ENCODE peak calls at places on chromosomes 13 and 19, in nine cellular contexts. K, L, G, E, O, M, P, B and X are unnamed samples. For H3K4me1 and H3K27me3, the result is how much of the 10 kb centered on the place peaks cover.

GRCh38 chr13:58744686-58745085 is 1113.1 kb downstream of the PCDH17 start:
- DNase-seq in K (no peak), L (no peak), G (no peak), E (no peak), O (no peak), M (no peak), P (no peak), B (no peak), X (no peak)

GRCh38 chr13:40589285-40590109 is 76.9 kb downstream of the FOXO1 start:
- DNase-seq in K (no peak), L (no peak), G (no peak), E (peak), O (peak), M (no peak), P (no peak), B (peak), X (peak)

GRCh38 chr13:96730676-96731075 is 263.6 kb downstream of the OXGR1 start:
- DNase-seq in K (no peak), L (no peak), G (no peak), E (no peak), O (no peak), M (no peak), P (no peak), B (no peak), X (no peak)

GRCh38 chr19:7679017-7679720 is 1.5 kb upstream of the TRAPPC5 start:
- DNase-seq in K (no peak), L (peak), G (no peak), E (no peak), O (no peak), M (peak), P (no peak), B (peak), X (no peak)

GRCh38 chr13:113649212-113649611 is 8.8 kb downstream of the ATP4B start:
- DNase-seq in K (peak), L (peak), G (no peak), E (no peak), O (no peak), M (no peak), P (no peak), B (no peak), X (peak)

GRCh38 chr13:83825676-83826075 is 56.6 kb downstream of the SLITRK1 start:
- DNase-seq in K (no peak), L (no peak), G (no peak), E (no peak), O (no peak), M (no peak), P (no peak), B (no peak), X (no peak)

GRCh38 chr19:8145969-8146368 is 3.4 kb downstream of the FBN3 start:
- DNase-seq in K (peak), L (no peak), G (no peak), E (no peak), O (no peak), M (no peak), P (no peak), B (no peak), X (no peak)

GRCh38 chr19:35318679-35319448 is 10.1 kb upstream of the CD22 start:
- DNase-seq in K (peak), L (peak), G (peak), E (peak), O (peak), M (no peak), P (peak), B (peak), X (peak)

GRCh38 chr13:44397766-44398223 is 24.2 kb downstream of the SERP2 start:
- DNase-seq in K (no peak), L (no peak), G (no peak), E (no peak), O (no peak), M (no peak), P (no peak), B (no peak), X (no peak)

GRCh38 chr19:29170554-29170953 is 42.4 kb downstream of the UQCRFS1 start:
- DNase-seq in K (no peak), L (no peak), G (no peak), E (no peak), O (no peak), M (no peak), P (no peak), B (no peak), X (no peak)

GRCh38 chr19:29666634-29667389 is 1.6 kb downstream of the PLEKHF1 start:
- DNase-seq in K (peak), L (peak), G (peak), E (peak), O (peak), M (no peak), P (no peak), B (peak), X (peak)

GRCh38 chr13:46803586-46803985 is 6.6 kb upstream of the ESD start:
- DNase-seq in K (no peak), L (no peak), G (no peak), E (no peak), O (no peak), M (no peak), P (no peak), B (no peak), X (no peak)

GRCh38 chr13:44879452-44880058 is 109.7 kb downstream of the NUFIP1 start:
- DNase-seq in K (no peak), L (no peak), G (peak), E (no peak), O (no peak), M (peak), P (no peak), B (no peak), X (no peak)

GRCh38 chr13:108987488-108987887 is 358.1 kb downstream of the MYO16 start:
- DNase-seq in K (no peak), L (no peak), G (no peak), E (no peak), O (no peak), M (no peak), P (no peak), B (no peak), X (no peak)

GRCh38 chr19:33722456-33723239 is 74.0 kb upstream of the KCTD15 start:
- DNase-seq in K (no peak), L (no peak), G (no peak), E (no peak), O (no peak), M (peak), P (no peak), B (no peak), X (no peak)

GRCh38 chr19:31586282-31586681 is 237.0 kb upstream of the TSHZ3 start:
- DNase-seq in K (no peak), L (no peak), G (no peak), E (no peak), O (no peak), M (no peak), P (no peak), B (no peak), X (no peak)

GRCh38 chr13:27012482-27013197 is 159.0 kb downstream of the USP12 start:
- DNase-seq in K (no peak), L (no peak), G (no peak), E (no peak), O (no peak), M (no peak), P (no peak), B (peak), X (no peak)

GRCh38 chr13:49185264-49185663 is 34.9 kb upstream of the MLNR start:
- DNase-seq in K (no peak), L (no peak), G (no peak), E (no peak), O (no peak), M (no peak), P (no peak), B (no peak), X (no peak)

GRCh38 chr19:56111601-56112312 is 9.3 kb downstream of the ZNF787 start:
- DNase-seq in K (peak), L (peak), G (peak), E (no peak), O (peak), M (peak), P (no peak), B (peak), X (peak)

GRCh38 chr19:56114711-56115110 is 6.4 kb downstream of the ZNF787 start:
- DNase-seq in K (peak), L (peak), G (no peak), E (no peak), O (no peak), M (no peak), P (no peak), B (no peak), X (no peak)

GRCh38 chr19:56112313-56112709 is 8.8 kb downstream of the ZNF787 start:
- DNase-seq in K (no peak), L (peak), G (no peak), E (no peak), O (no peak), M (peak), P (no peak), B (no peak), X (no peak)

GRCh38 chr19:56114051-56114694 is 6.9 kb downstream of the ZNF787 start:
- DNase-seq in K (peak), L (peak), G (no peak), E (no peak), O (no peak), M (no peak), P (no peak), B (no peak), X (no peak)

GRCh38 chr19:56113071-56113632 is 7.9 kb downstream of the ZNF787 start:
- DNase-seq in K (no peak), L (peak), G (no peak), E (no peak), O (no peak), M (no peak), P (no peak), B (no peak), X (no peak)
- H3K4me1 ChIP-seq in K (half or more), L (half or more), G (under half), E (half or more), O (half or more), M (under half), P (under half), B (half or more), X (under half)

GRCh38 chr13:25169356-25169755 is 2.7 kb downstream of the AMER2 start:
- DNase-seq in K (no peak), L (no peak), G (no peak), E (no peak), O (no peak), M (no peak), P (no peak), B (no peak), X (no peak)
- H3K27me3 ChIP-seq in K (half or more), L (half or more), G (under half), E (under half), O (half or more), M (half or more), P (under half), B (under half), X (under half)

GRCh38 chr19:3984908-3985642 is at the start of gene EEF2:
- DNase-seq in K (peak), L (peak), G (peak), E (peak), O (peak), M (peak), P (peak), B (peak), X (peak)
- H3K4me1 ChIP-seq in K (half or more), L (under half), G (under half), E (under half), O (half or more), M (under half), P (under half), B (under half), X (under half)

GRCh38 chr19:5457709-5458108 is 2.5 kb downstream of the ZNRF4 start:
- DNase-seq in K (no peak), L (no peak), G (no peak), E (no peak), O (no peak), M (no peak), P (no peak), B (no peak), X (no peak)
- H3K27me3 ChIP-seq in K (under half), L (under half), G (under half), E (under half), O (under half), M (under half), P (under half), B (under half), X (under half)

GRCh38 chr13:77480071-77480470 is 55.4 kb upstream of the SCEL start:
- DNase-seq in K (no peak), L (no peak), G (no peak), E (no peak), O (no peak), M (no peak), P (no peak), B (no peak), X (no peak)
- H3K4me1 ChIP-seq in K (under half), L (under half), G (under half), E (under half), O (under half), M (under half), P (under half), B (under half), X (under half)

DNA sequence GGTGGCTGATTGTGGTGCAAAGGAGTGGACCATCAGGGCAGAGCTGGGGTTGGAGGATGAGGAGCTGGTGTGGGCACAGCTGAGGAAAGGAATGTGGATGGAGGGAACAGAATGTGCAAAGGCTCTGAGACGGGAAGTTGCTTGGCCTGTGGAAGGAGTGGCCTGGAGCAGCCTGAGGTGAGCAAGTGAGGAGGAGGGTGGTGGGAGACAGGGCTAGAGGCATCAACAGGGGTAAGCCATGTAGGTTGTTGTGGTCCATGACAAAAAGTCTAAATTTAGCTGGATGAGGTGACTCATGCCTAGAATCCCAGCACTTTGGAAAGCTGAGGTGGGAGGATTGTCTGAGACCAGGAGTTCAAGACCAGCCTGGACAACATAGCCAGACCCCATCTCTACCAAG is 9.5 kb downstream of the CYP4F22 start:
- DNase-seq in K (no peak), L (no peak), G (no peak), E (no peak), O (no peak), M (no peak), P (no peak), B (no peak), X (no peak)
- H3K27me3 ChIP-seq in K (under half), L (under half), G (under half), E (under half), O (under half), M (under half), P (under half), B (under half), X (under half)

GRCh38 chr19:1440418-1440801 is 2.2 kb downstream of the RPS15 start:
- DNase-seq in K (no peak), L (no peak), G (no peak), E (no peak), O (no peak), M (no peak), P (no peak), B (no peak), X (peak)
- H3K4me1 ChIP-seq in K (under half), L (under half), G (under half), E (under half), O (under half), M (under half), P (under half), B (under half), X (under half)

GRCh38 chr13:110946171-110946570 is 31.3 kb upstream of the ANKRD10 start:
- DNase-seq in K (no peak), L (no peak), G (no peak), E (no peak), O (no peak), M (no peak), P (no peak), B (no peak), X (no peak)
- H3K27me3 ChIP-seq in K (under half), L (under half), G (under half), E (under half), O (under half), M (under half), P (under half), B (under half), X (under half)

DNA sequence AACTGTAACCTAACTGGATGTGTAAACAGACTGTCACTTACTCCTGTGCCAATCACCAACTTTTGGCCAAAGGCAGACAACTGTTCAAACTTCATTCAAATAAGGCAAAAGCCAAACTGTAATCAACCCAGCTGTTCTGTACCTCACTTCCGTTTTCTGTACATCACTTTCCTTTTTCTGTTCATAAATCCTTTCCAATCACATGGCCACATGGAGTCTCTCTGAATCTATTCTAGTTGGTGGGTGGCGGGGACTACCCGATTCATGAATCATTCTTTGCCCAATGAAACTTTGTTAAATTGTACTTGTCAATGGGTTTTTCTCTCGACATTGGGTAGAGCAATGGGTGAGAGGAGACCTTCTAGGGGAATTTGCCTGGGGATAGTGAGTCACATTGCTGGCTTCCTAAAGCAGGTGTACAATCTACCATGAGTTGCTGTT is 178.3 kb upstream of the RFC3 start:
- DNase-seq in K (no peak), L (no peak), G (no peak), E (no peak), O (no peak), M (no peak), P (no peak), B (no peak), X (no peak)
- H3K4me1 ChIP-seq in K (under half), L (under half), G (under half), E (under half), O (under half), M (under half), P (under half), B (half or more), X (under half)